ENCODE peak calls at places on chromosomes 5 and 9, in ten cellular contexts. B, Q, O, R, Z, F, E, M, D and C are unnamed samples.
A peak's percentile ranks its signal among the peaks of the same experiment; 100 is the strongest.

GRCh38 chr9:124776952-124777645 is at the start of gene OLFML2A:
- DNase-seq in B (no peak), Q (peak; percentile 78), O (peak; percentile 66), R (no peak), Z (no peak), F (peak; percentile 46), E (no peak), M (peak; percentile 41), D (peak; percentile 20), C (peak; percentile 69)

GRCh38 chr9:129783516-129784361 is 19.2 kb upstream of the TOR1B start:
- DNase-seq in B (no peak), Q (peak; percentile 86), O (peak; percentile 82), R (peak; percentile 72), Z (peak; percentile 54), F (peak; percentile 64), E (peak; percentile 44), M (peak; percentile 78), D (peak; percentile 80), C (peak; percentile 75)

GRCh38 chr9:120107138-120107537 is 472.8 kb downstream of the CDK5RAP2 start:
- DNase-seq in B (no peak), Q (no peak), O (peak; percentile 19), R (no peak), Z (no peak), F (no peak), E (no peak), M (no peak), D (no peak), C (no peak)

GRCh38 chr9:36127652-36128244 is 8.8 kb upstream of the GLIPR2 start:
- DNase-seq in B (no peak), Q (no peak), O (no peak), R (no peak), Z (no peak), F (no peak), E (no peak), M (no peak), D (no peak), C (no peak)

GRCh38 chr9:132669636-132670358 is at the start of gene DDX31:
- DNase-seq in B (peak; percentile 38), Q (peak; percentile 89), O (peak; percentile 82), R (peak; percentile 83), Z (peak; percentile 80), F (peak; percentile 85), E (peak; percentile 90), M (peak; percentile 86), D (peak; percentile 85), C (peak; percentile 87)

GRCh38 chr9:79685576-79685975 is 113.8 kb downstream of the TLE4 start:
- DNase-seq in B (no peak), Q (no peak), O (no peak), R (no peak), Z (peak; percentile 49), F (no peak), E (no peak), M (no peak), D (no peak), C (no peak)

GRCh38 chr5:160460377-160461049 is 38.9 kb downstream of the PTTG1 start:
- DNase-seq in B (no peak), Q (no peak), O (no peak), R (no peak), Z (no peak), F (no peak), E (no peak), M (no peak), D (no peak), C (no peak)

GRCh38 chr5:92927291-92927778 is 653.7 kb downstream of the NR2F1-AS1 start:
- DNase-seq in B (no peak), Q (peak; percentile 69), O (no peak), R (no peak), Z (peak; percentile 33), F (no peak), E (no peak), M (no peak), D (no peak), C (no peak)

GRCh38 chr9:2788948-2789347 is 54.9 kb downstream of the PUM3 start:
- DNase-seq in B (no peak), Q (no peak), O (no peak), R (no peak), Z (no peak), F (no peak), E (no peak), M (no peak), D (no peak), C (no peak)

GRCh38 chr9:121783126-121783522 is 131.7 kb downstream of the DAB2IP start:
- DNase-seq in B (no peak), Q (no peak), O (no peak), R (no peak), Z (no peak), F (no peak), E (no peak), M (no peak), D (no peak), C (peak; percentile 24)

GRCh38 chr5:137635521-137635921 is 100.4 kb downstream of the KLHL3 start:
- DNase-seq in B (no peak), Q (no peak), O (no peak), R (no peak), Z (no peak), F (no peak), E (no peak), M (no peak), D (no peak), C (no peak)

GRCh38 chr5:371811-372555 is 50.5 kb downstream of the AHRR start:
- DNase-seq in B (no peak), Q (no peak), O (no peak), R (peak; percentile 52), Z (no peak), F (no peak), E (no peak), M (no peak), D (peak; percentile 7), C (no peak)
- H3K4me1 ChIP-seq in B (peaks cover 54% of the 10 kb centered on the region), Q (peaks cover 5% of the 10 kb centered on the region), O (no peaks in the 10 kb centered on the region), R (peaks cover 29% of the 10 kb centered on the region), Z (peaks cover 15% of the 10 kb centered on the region), F (peaks cover 11% of the 10 kb centered on the region), E (no peaks in the 10 kb centered on the region), M (peaks cover 14% of the 10 kb centered on the region), D (no peaks in the 10 kb centered on the region), C (peaks cover 13% of the 10 kb centered on the region)

GRCh38 chr5:134553816-134554215 is 28.3 kb downstream of the JADE2 start:
- DNase-seq in B (no peak), Q (no peak), O (no peak), R (no peak), Z (no peak), F (no peak), E (no peak), M (no peak), D (peak; percentile 50), C (no peak)

GRCh38 chr5:134550271-134551214 is 25.1 kb downstream of the JADE2 start:
- DNase-seq in B (no peak), Q (no peak), O (no peak), R (no peak), Z (no peak), F (peak; percentile 86), E (no peak), M (no peak), D (peak; percentile 68), C (no peak)

GRCh38 chr5:134552301-134552700 is 26.8 kb downstream of the JADE2 start:
- DNase-seq in B (no peak), Q (no peak), O (no peak), R (no peak), Z (peak; percentile 55), F (peak; percentile 88), E (peak; percentile 75), M (peak; percentile 62), D (peak; percentile 94), C (no peak)

GRCh38 chr5:134549714-134550113 is 24.2 kb downstream of the JADE2 start:
- DNase-seq in B (no peak), Q (no peak), O (no peak), R (no peak), Z (peak; percentile 27), F (no peak), E (no peak), M (no peak), D (no peak), C (no peak)

GRCh38 chr5:134551891-134552290 is 26.4 kb downstream of the JADE2 start:
- DNase-seq in B (no peak), Q (no peak), O (no peak), R (no peak), Z (no peak), F (no peak), E (no peak), M (no peak), D (no peak), C (no peak)
- H3K4me1 ChIP-seq in B (peaks cover 75% of the 10 kb centered on the region), Q (peaks cover 3% of the 10 kb centered on the region), O (no peaks in the 10 kb centered on the region), R (no peaks in the 10 kb centered on the region), Z (peaks cover 6% of the 10 kb centered on the region), F (peaks cover 93% of the 10 kb centered on the region), E (peaks cover 52% of the 10 kb centered on the region), M (peaks cover 91% of the 10 kb centered on the region), D (peaks cover 89% of the 10 kb centered on the region), C (peaks cover 82% of the 10 kb centered on the region)

GRCh38 chr9:77561321-77562020 is 86.7 kb downstream of the GNA14 start:
- DNase-seq in B (no peak), Q (no peak), O (no peak), R (no peak), Z (no peak), F (no peak), E (no peak), M (no peak), D (no peak), C (no peak)

GRCh38 chr9:77562021-77562748 is 85.9 kb downstream of the GNA14 start:
- DNase-seq in B (no peak), Q (no peak), O (no peak), R (no peak), Z (no peak), F (no peak), E (no peak), M (no peak), D (no peak), C (no peak)

DNA sequence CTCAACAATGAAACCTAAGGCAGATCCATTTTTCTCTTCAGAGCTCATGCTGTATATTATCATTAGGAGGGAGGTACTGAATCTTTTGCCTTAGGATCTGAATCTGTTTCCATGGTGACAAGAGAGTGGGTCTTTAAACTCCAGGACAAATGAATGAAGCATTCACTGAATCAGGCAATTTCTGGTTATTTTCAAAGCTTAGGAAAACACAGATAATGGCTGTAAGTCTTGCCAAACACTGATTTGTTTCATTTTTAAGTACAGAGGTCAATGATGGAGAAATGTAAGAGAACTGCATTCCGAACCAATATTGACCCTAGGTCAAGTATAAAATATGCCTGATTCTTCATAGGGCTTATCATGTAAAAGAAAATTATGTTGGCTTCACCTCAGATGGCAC is 84.9 kb downstream of the GNA14 start:
- DNase-seq in B (no peak), Q (no peak), O (no peak), R (no peak), Z (no peak), F (no peak), E (no peak), M (no peak), D (no peak), C (no peak)
- H3K4me1 ChIP-seq in B (peaks cover 5% of the 10 kb centered on the region), Q (peaks cover 18% of the 10 kb centered on the region), O (no peaks in the 10 kb centered on the region), R (no peaks in the 10 kb centered on the region), Z (no peaks in the 10 kb centered on the region), F (peaks cover 19% of the 10 kb centered on the region), E (no peaks in the 10 kb centered on the region), M (no peaks in the 10 kb centered on the region), D (peaks cover 12% of the 10 kb centered on the region), C (no peaks in the 10 kb centered on the region)

GRCh38 chr9:99266136-99267023 is 44.3 kb downstream of the SEC61B start:
- DNase-seq in B (no peak), Q (peak; percentile 86), O (peak; percentile 79), R (peak; percentile 73), Z (peak; percentile 44), F (peak; percentile 89), E (peak; percentile 75), M (peak; percentile 54), D (peak; percentile 86), C (peak; percentile 77)
- H3K4me1 ChIP-seq in B (peaks cover 8% of the 10 kb centered on the region), Q (no peaks in the 10 kb centered on the region), O (no peaks in the 10 kb centered on the region), R (peaks cover 7% of the 10 kb centered on the region), Z (no peaks in the 10 kb centered on the region), F (peaks cover 12% of the 10 kb centered on the region), E (no peaks in the 10 kb centered on the region), M (no peaks in the 10 kb centered on the region), D (no peaks in the 10 kb centered on the region), C (peaks cover 4% of the 10 kb centered on the region)